ENCODE peak calls at places on chromosomes 11 and 22, in four cellular contexts. F is AG09309, P is A549, J is HFF-Myc. S is an unnamed sample.
A peak's percentile ranks its signal among the peaks of the same experiment; 100 is the strongest.

GRCh38 chr22:32676196-32676595 is 125.3 kb upstream of the TIMP3 start:
- DNase-seq in P (no peak), J (no peak), F (no peak), S (no peak)

GRCh38 chr11:74739546-74740270 is 8.5 kb upstream of the CHRDL2 start:
- DNase-seq in J (no peak), P (peak; percentile 87), F (peak; percentile 28), S (no peak)

GRCh38 chr22:39135092-39135896 is 17.2 kb downstream of the CBX7 start:
- DNase-seq in F (no peak), J (no peak), P (peak; percentile 68), S (no peak)

GRCh38 chr11:32385998-32386397 is 49.3 kb downstream of the WT1 start:
- DNase-seq in F (no peak), J (peak; percentile 14), P (peak; percentile 61), S (no peak)

GRCh38 chr11:85787809-85788805 is 22.8 kb downstream of the SYTL2 start:
- DNase-seq in P (peak; percentile 66), F (no peak), J (no peak), S (peak; percentile 67)

GRCh38 chr11:97657852-97658251 is 1268.0 kb downstream of the JRKL start:
- DNase-seq in P (no peak), F (no peak), J (no peak), S (no peak)

GRCh38 chr11:61728066-61728939 is 24.1 kb upstream of the MYRF start:
- DNase-seq in F (no peak), J (no peak), P (no peak), S (peak; percentile 25)

GRCh38 chr22:30882974-30883533 is 85.5 kb downstream of the MORC2 start:
- DNase-seq in P (no peak), F (no peak), J (no peak), S (no peak)

GRCh38 chr11:61776561-61777075 is 15.8 kb downstream of the TMEM258 start:
- DNase-seq in F (no peak), P (peak; percentile 94), J (no peak), S (no peak)

GRCh38 chr11:7170431-7170830 is 81.3 kb upstream of the SYT9 start:
- DNase-seq in J (no peak), F (no peak), P (no peak), S (no peak)

GRCh38 chr22:31313366-31314147 is 21.3 kb upstream of the PIK3IP1 start:
- DNase-seq in J (peak; percentile 72), F (peak; percentile 27), P (peak; percentile 21), S (no peak)

GRCh38 chr11:74453373-74453975 is 13.9 kb downstream of the KCNE3 start:
- DNase-seq in J (no peak), F (no peak), P (peak; percentile 79), S (no peak)

GRCh38 chr11:65537620-65538231 is 12.8 kb downstream of the SCYL1 start:
- DNase-seq in P (no peak), J (no peak), F (no peak), S (no peak)

GRCh38 chr11:921921-922678 is 3.6 kb upstream of the AP2A2 start:
- DNase-seq in J (no peak), P (no peak), F (no peak), S (no peak)

GRCh38 chr22:30421695-30422480 is 3.7 kb upstream of the MTFP1 start:
- DNase-seq in P (no peak), F (no peak), J (no peak), S (no peak)

GRCh38 chr11:57680552-57680874 is 12.6 kb downstream of the ZDHHC5 start:
- DNase-seq in F (no peak), P (no peak), J (no peak), S (no peak)

GRCh38 chr11:117295438-117296137 is 4.4 kb downstream of the BACE1-AS start:
- DNase-seq in J (no peak), P (no peak), F (no peak), S (no peak)

GRCh38 chr11:2095198-2095520 is 44.0 kb downstream of the IGF2 start:
- DNase-seq in F (no peak), J (no peak), P (no peak), S (no peak)

GRCh38 chr11:131204984-131205383 is 165.4 kb upstream of the NTM start:
- DNase-seq in F (no peak), P (no peak), J (no peak), S (no peak)

GRCh38 chr11:32723332-32723731 is 71.1 kb downstream of the CCDC73 start:
- DNase-seq in P (no peak), F (no peak), J (no peak), S (no peak)

GRCh38 chr11:2312232-2313042 is 10.6 kb downstream of the TSPAN32 start:
- DNase-seq in J (peak; percentile 17), P (no peak), F (peak; percentile 14), S (no peak)

GRCh38 chr11:76670475-76671235 is at the start of gene LRRC32:
- DNase-seq in J (no peak), P (no peak), F (no peak), S (no peak)

GRCh38 chr22:28548411-28548810 is 131.2 kb downstream of the TTC28 start:
- DNase-seq in F (no peak), P (no peak), J (no peak), S (no peak)

GRCh38 chr11:5930614-5931013 is 11.4 kb upstream of the OR56A3 start:
- DNase-seq in J (no peak), F (no peak), P (no peak), S (no peak)

GRCh38 chr11:127804775-127805446 is 782.4 kb downstream of the ETS1 start:
- DNase-seq in F (no peak), J (no peak), P (no peak), S (no peak)

GRCh38 chr22:30444632-30445437 is 19.3 kb downstream of the MTFP1 start:
- DNase-seq in J (no peak), F (no peak), P (peak; percentile 64), S (no peak)

GRCh38 chr11:79708319-79708928 is 267.6 kb upstream of the TENM4 start:
- DNase-seq in F (peak; percentile 13), P (peak; percentile 3), J (peak; percentile 36), S (peak; percentile 26)
- TF ChIP-seq CTCF in F (peak; percentile 55), P (peak; percentile 23), J (peak; percentile 45), S (peak; percentile 80)

GRCh38 chr22:23565288-23565941 is 14.7 kb downstream of the IGLL1 start:
- DNase-seq in J (no peak), F (no peak), P (no peak), S (no peak)
- H3K4me3 ChIP-seq in J (no peak overlapping the region), F (no peak overlapping the region), P (peak overlapping the region; percentile 37), S (peak overlapping the region; percentile 19)

DNA sequence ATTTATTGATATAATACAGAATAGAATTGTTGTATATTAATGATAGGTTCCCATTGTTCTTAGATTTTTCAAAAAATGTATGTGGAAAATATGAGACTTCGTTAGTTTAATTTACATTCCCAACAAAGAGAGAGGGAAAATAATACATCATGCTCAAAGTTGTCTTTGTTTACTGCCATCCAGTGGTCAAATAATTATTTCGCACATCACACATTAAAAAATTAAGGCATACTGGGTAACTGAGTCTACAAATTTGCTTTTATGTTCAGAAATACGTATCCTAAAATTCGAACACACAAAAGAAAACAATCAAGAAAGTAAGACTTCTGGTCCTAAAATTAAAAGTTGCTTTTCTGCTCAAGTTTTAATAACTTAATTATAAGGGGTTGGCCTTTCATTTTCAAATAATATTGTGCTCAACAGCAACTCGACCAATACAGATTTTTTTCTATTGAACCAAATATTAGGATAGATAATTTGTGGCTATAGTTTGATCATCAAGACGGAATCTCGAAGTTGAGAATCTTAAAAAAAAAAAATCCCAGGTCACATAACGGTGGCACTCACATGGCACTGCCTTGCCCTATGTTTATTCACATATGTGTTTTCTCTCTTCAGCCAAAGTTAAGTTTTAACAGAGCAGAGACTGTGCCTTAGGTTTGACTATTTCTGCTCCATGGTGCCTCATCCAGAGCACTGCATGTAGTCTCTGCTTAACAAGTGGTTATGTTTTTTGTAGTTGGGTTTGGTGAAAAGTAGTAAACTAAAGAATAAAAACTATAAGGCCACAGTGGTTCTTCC is 12.3 kb downstream of the PDGFD start:
- DNase-seq in F (no peak), J (no peak), P (no peak), S (no peak)
- TF ChIP-seq CTCF in F (peak; percentile 9), J (peak; percentile 3), P (no peak), S (peak; percentile 54)

GRCh38 chr11:59078435-59078834 is 7.7 kb upstream of the GLYATL1B start:
- DNase-seq in J (no peak), P (no peak), F (no peak), S (no peak)
- H3K4me3 ChIP-seq in J (no peak overlapping the region), P (no peak overlapping the region), F (no peak overlapping the region), S (no peak overlapping the region)

GRCh38 chr11:11400635-11401232 is 47.7 kb upstream of the CSNK2A3 start:
- DNase-seq in P (no peak), J (no peak), F (no peak), S (no peak)
- TF ChIP-seq CTCF in P (no peak), J (peak; percentile 38), F (peak; percentile 30), S (peak; percentile 62)

DNA sequence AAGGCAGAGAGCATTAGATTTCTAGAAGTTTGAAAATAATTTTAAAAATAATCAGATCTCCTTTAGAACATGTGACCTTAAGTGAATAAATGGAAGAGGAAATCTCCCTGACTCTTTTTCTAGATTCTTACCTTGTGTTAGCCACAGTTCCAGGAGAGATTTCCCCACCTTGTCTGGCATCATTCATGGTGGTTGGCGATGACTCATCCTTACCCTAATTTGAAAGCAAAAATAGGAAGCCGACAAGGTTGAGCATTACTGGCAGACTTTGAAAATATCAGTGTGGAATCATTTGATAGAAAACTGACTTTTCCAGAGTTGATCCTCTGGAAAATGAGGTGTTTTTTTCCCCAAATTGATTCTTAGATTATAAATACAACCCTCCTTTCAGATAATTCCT is 48.1 kb downstream of the CNTN5 start:
- DNase-seq in F (no peak), P (no peak), J (no peak), S (no peak)
- H3K4me3 ChIP-seq in F (no peak overlapping the region), P (no peak overlapping the region), J (no peak overlapping the region), S (no peak overlapping the region)

S was measured in epithelial cell of proximal tubule.